ENCODE peak calls at places on chromosomes 11 and 22, in six cellular contexts. S is HCT116, F is GM12878, U is HepG2, B is K562, L is upper lobe of left lung. H is an unnamed sample.

GRCh38 chr11:12359761-12360160 is 17.6 kb upstream of the PARVA start:
- ATAC-seq in F (no peak), L (no peak), U (no peak), B (no peak), S (no peak), H (no peak)

GRCh38 chr22:50148166-50148500 is 22.4 kb upstream of the PANX2 start:
- ATAC-seq in U (no peak), F (no peak), S (no peak), B (no peak), L (no peak), H (no peak)

GRCh38 chr22:25627271-25627848 is 62.9 kb downstream of the GRK3 start:
- ATAC-seq in B (no peak), U (no peak), S (no peak), L (peak), F (peak), H (no peak)

GRCh38 chr11:113831314-113831713 is 44.1 kb downstream of the USP28 start:
- ATAC-seq in L (no peak), B (no peak), F (peak), U (no peak), S (no peak), H (no peak)

GRCh38 chr11:95703059-95703458 is 86.5 kb downstream of the FAM76B start:
- ATAC-seq in U (no peak), B (no peak), S (no peak), L (no peak), F (no peak), H (no peak)

GRCh38 chr11:77191429-77191822 is 63.4 kb downstream of the MYO7A start:
- ATAC-seq in L (peak), U (no peak), S (peak), F (no peak), B (peak), H (no peak)

GRCh38 chr11:35433588-35433987 is 14.2 kb upstream of the SLC1A2 start:
- ATAC-seq in U (no peak), L (no peak), S (no peak), F (no peak), B (no peak), H (no peak)

GRCh38 chr11:76313271-76313670 is 67.7 kb downstream of the THAP12 start:
- ATAC-seq in U (no peak), S (no peak), B (no peak), F (no peak), L (no peak), H (no peak)

GRCh38 chr11:13384837-13385417 is 78.1 kb downstream of the BTBD10 start:
- ATAC-seq in F (peak), U (peak), B (peak), L (no peak), S (peak), H (no peak)

GRCh38 chr11:74268451-74268850 is 43.0 kb downstream of the P4HA3 start:
- ATAC-seq in U (no peak), B (no peak), S (no peak), L (no peak), F (no peak), H (no peak)

GRCh38 chr11:131186629-131187075 is 183.8 kb upstream of the NTM start:
- ATAC-seq in B (no peak), L (no peak), F (peak), U (peak), S (no peak), H (no peak)

GRCh38 chr11:48020092-48020755 is 39.9 kb downstream of the PTPRJ start:
- ATAC-seq in F (peak), S (no peak), B (no peak), L (peak), U (no peak), H (peak)

GRCh38 chr11:2012440-2012839 is 14.8 kb upstream of the H19 start:
- ATAC-seq in F (no peak), S (no peak), U (no peak), L (no peak), B (no peak), H (no peak)

GRCh38 chr22:32836286-32836859 is 34.9 kb downstream of the TIMP3 start:
- ATAC-seq in B (peak), S (peak), U (no peak), L (no peak), F (no peak), H (no peak)

GRCh38 chr11:126477526-126478275 is 122.2 kb downstream of the ST3GAL4 start:
- ATAC-seq in S (no peak), U (no peak), F (peak), L (no peak), B (no peak), H (no peak)

GRCh38 chr11:94958118-94958517 is 15.2 kb downstream of the CWC15 start:
- ATAC-seq in B (no peak), L (no peak), S (no peak), U (no peak), F (no peak), H (no peak)

GRCh38 chr11:44125598-44125997 is 30.1 kb downstream of the EXT2 start:
- ATAC-seq in B (no peak), U (no peak), S (no peak), L (no peak), F (no peak), H (no peak)

GRCh38 chr11:116829525-116830183 is at the start of gene APOC3:
- ATAC-seq in L (no peak), F (no peak), S (no peak), B (no peak), U (peak), H (no peak)

GRCh38 chr22:38258895-38259294 is 13.9 kb downstream of the TMEM184B start:
- ATAC-seq in B (peak), L (no peak), F (no peak), S (no peak), U (no peak), H (no peak)

GRCh38 chr11:73387594-73388021 is 11.4 kb downstream of the RELT start:
- ATAC-seq in B (no peak), U (no peak), S (no peak), L (no peak), F (no peak), H (no peak)

GRCh38 chr11:102154806-102155205 is 44.6 kb downstream of the YAP1 start:
- ATAC-seq in U (no peak), B (no peak), S (no peak), F (no peak), L (no peak), H (no peak)

GRCh38 chr11:46537851-46538295 is 56.0 kb downstream of the AMBRA1 start:
- ATAC-seq in U (peak), F (peak), L (peak), B (peak), S (peak), H (peak)

GRCh38 chr11:66363805-66364535 is 7.6 kb downstream of the SLC29A2 start:
- ATAC-seq in B (peak), U (peak), L (peak), S (peak), F (peak), H (no peak)

GRCh38 chr11:130705670-130706421 is 210.4 kb downstream of the SNX19 start:
- ATAC-seq in F (no peak), U (no peak), S (no peak), B (no peak), L (peak), H (no peak)

GRCh38 chr11:32571039-32571438 is 12.6 kb upstream of the EIF3M start:
- ATAC-seq in U (peak), L (no peak), B (peak), F (no peak), S (no peak), H (no peak)

GRCh38 chr22:20192972-20193760 is 42.3 kb upstream of the CCDC188 start:
- ATAC-seq in F (peak), L (no peak), B (peak), U (peak), S (peak), H (no peak)

GRCh38 chr11:119363874-119364590 is 17.5 kb downstream of the USP2 start:
- ATAC-seq in B (peak), U (no peak), F (peak), S (peak), L (peak), H (peak)

GRCh38 chr11:111598546-111598945 is 3.7 kb upstream of the SIK2 start:
- ATAC-seq in U (no peak), F (no peak), B (no peak), S (no peak), L (no peak), H (no peak)

GRCh38 chr22:41563051-41563711 is 2.4 kb downstream of the CSDC2 start:
- ATAC-seq in F (no peak), S (peak), L (peak), U (no peak), B (peak), H (no peak)
- TF ChIP-seq POLR2A in F (no peak), S (no peak), L (no peak), U (no peak), B (no peak), H (no peak)

GRCh38 chr22:36308880-36309279 is 55.9 kb downstream of the APOL1 start:
- ATAC-seq in F (no peak), U (no peak), B (no peak), L (no peak), S (no peak), H (no peak)
- TF ChIP-seq POLR2AphosphoS5 in F (no peak), U (no peak), B (no peak), L (no peak), S (no peak), H (no peak)

GRCh38 chr11:67375320-67376021 is 2.1 kb upstream of the CLCF1 start:
- ATAC-seq in F (no peak), B (no peak), S (no peak), L (no peak), U (no peak), H (no peak)

GRCh38 chr11:67372232-67372992 is 986 bp downstream of the CLCF1 start:
- ATAC-seq in S (no peak), B (peak), L (peak), U (peak), F (no peak), H (peak)

GRCh38 chr11:67372993-67373915 is at the start of gene CLCF1:
- ATAC-seq in B (peak), U (peak), F (peak), L (peak), S (peak), H (peak)

GRCh38 chr11:67374571-67375276 is 1.3 kb upstream of the CLCF1 start:
- ATAC-seq in S (peak), U (no peak), F (no peak), L (no peak), B (no peak), H (no peak)

DNA sequence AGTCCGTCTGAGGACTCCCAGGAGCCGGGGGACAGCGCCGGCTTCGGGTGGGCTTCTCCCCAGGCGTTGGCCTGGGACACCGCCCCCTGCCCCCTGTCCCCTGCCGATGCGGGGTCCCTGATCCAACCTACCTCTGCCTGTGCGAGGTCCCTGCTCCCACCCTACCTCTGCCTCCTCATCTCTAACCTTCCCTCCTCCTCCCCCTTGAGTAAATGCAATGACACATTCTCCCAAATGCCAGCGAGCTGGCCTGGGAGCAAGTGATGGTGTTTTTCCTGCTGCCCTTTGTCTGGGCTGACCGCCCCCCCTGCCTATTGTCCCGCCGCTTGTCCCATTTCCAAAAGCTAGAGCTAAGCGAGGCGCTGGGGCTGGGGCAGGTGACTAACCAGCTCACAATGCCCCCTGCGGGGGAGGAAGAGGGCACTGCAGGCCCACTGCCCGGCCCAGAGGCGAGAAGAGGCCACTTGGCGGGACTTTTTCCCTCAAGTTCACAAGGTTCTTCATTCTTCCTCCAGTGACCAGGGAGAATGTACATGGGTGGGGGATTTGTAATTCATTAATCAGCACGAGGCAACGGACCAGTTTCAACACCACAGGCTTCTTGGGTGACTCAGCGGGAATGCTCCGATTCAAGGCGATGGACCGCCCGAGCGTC is 645 bp upstream of the CLCF1 start:
- ATAC-seq in B (peak), L (peak), S (peak), F (peak), U (peak), H (peak)
- TF ChIP-seq POLR2A in B (peak), L (no peak), S (peak), F (no peak), U (no peak), H (peak)

GRCh38 chr11:64858467-64859401 is 14.3 kb upstream of the CDC42BPG start:
- ATAC-seq in S (no peak), L (no peak), F (peak), U (no peak), B (no peak), H (no peak)

GRCh38 chr11:64857485-64857884 is 13.0 kb upstream of the CDC42BPG start:
- ATAC-seq in B (no peak), S (no peak), F (no peak), U (no peak), L (no peak), H (no peak)

GRCh38 chr11:64855596-64856304 is 11.3 kb upstream of the CDC42BPG start:
- ATAC-seq in U (no peak), B (no peak), L (no peak), F (no peak), S (no peak), H (no peak)

GRCh38 chr11:64854534-64855502 is 10.4 kb upstream of the CDC42BPG start:
- ATAC-seq in F (no peak), S (peak), U (peak), B (peak), L (peak), H (peak)

DNA sequence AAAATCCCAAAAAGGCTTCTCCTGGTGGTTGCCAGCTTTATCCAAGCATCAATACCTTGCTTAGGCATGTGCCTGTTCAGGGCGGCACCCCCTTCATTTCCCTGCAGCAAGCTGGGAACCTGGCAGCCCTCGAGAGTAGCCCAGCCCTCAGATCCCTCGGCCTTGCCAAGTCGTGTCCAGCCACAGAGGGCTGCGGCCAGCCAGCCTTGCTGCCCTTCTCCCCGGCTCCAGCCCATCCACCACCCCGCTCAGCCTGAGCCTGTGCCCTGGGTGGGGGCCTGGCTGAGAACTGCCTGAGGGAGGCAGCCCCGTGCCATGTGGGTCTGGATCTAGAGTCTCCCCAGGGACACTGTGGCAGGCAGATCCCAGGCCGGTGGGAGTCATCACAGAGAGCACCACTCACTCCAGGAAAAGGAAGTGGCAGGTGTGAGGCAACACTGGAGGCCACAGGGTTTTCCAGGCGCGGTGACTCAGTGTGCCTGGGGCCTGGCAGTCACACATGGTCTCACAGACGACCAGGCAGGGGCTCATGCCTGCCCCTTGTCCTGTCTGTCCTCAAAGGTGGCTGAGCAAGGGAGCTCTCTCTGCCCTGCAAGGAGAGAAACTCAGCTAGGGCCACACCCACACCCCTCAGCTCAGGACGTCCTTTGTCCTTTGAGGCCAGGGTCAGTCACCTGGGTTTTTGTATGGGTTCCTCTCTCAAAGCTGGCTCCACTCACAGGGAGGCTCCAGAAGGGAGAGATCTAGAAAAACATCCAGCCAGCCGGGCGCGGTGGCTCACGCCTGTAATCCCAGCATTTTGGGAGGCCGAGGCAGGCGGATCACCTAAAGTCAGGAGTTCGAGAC is 12.2 kb upstream of the CDC42BPG start:
- ATAC-seq in U (no peak), B (no peak), S (peak), F (peak), L (peak), H (peak)
- TF ChIP-seq POLR2AphosphoS5 in U (no peak), B (no peak), S (peak), F (peak), L (peak), H (peak)

GRCh38 chr11:15434529-15434928 is 319.8 kb downstream of the INSC start:
- ATAC-seq in B (no peak), U (no peak), L (no peak), F (no peak), S (no peak), H (no peak)
- TF ChIP-seq POLR2A in B (no peak), U (no peak), L (no peak), F (no peak), S (no peak), H (no peak)

DNA sequence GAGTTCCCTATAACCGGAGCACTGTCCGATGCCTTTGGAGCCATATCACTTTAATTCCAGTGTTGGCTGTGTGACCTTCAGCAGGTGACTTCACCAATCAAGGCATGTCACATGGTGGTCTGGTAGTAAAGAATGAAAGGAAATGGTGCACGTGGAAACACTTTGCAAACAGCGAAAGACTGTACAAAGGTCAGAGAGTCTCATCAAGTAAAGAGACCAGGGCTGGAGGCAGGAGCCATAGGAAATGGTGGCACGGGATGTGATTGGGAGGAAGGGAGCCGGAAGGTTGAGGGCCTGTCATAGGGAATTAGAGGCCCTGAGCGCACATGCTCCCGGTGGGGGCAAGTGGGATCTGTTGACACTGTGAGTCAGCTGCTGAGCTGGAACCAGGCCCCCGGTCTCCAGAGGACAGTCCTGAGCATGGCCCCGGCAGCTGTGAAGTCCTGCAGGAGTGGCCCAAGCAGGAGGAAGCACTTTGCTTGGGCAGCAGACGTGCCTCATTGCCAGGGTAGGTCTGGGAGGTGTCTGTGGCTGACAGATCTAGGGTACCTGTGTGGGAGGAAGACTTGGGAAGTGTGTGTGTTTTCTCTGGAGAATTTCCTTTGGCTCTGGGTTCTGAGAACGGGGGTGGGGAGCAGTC is 2.0 kb downstream of the DAGLA start:
- ATAC-seq in L (no peak), B (no peak), F (no peak), S (no peak), U (peak), H (peak)
- TF ChIP-seq POLR2AphosphoS5 in L (no peak), B (no peak), F (no peak), S (no peak), U (no peak), H (no peak)

DNA sequence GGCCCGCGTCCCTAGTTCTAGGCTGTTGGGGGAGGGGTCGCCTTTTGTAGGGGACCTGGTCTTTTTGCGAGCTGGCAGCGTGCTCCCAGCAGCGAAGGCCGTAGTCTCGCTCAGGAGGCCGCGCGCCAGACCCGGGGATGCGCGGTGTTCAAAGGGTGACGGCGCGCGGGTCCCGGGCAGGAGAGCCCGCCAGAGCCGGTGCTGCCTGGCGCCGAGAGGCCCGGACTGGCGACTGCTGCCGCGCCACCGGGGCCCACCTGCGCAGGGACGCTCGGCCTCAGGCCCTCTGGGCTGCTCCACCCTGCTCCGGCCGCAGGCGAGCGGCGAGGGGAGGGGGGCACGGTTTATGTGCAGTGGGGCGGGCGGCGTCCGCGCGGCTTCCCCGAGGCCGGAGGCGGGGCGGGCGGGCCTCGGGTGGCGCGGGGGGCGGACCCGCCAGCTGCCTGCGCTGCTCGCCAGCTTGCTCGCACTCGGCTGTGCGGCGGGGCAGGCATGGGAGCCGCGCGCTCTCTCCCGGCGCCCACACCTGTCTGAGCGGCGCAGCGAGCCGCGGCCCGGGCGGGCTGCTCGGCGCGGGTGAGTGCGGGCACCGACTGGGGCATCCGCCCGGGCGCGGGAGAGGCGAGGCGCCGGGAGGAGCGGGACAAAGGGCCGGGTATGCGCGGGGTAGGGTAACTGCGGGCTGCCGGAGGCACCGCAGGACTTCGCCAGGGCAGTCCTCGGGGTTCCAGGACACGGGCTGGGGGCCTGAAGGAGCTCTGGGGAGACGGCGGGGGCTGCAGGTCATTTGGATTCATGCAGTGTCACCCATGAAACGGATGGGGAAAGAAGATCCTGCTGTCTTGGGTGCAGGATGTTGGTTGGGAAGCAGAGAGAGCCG is at the start of gene PRSS23:
- ATAC-seq in F (peak), B (peak), L (peak), S (peak), U (peak), H (peak)
- TF ChIP-seq POLR2A in F (no peak), B (no peak), L (no peak), S (peak), U (no peak), H (peak)

H was measured in gastroesophageal sphincter.